ENCODE peak calls at places on chromosomes 13 and 19, in four cellular contexts. D is AG10803, U is thyroid gland, M is fibroblast of lung. W is an unnamed sample.

GRCh38 chr19:31214086-31214485 is 135.2 kb downstream of the TSHZ3 start:
- DNase-seq in M (peak; percentile 100), U (peak; percentile 34), D (peak; percentile 100), W (no peak)

GRCh38 chr19:2507109-2507508 is 31.2 kb downstream of the GADD45B start:
- DNase-seq in U (peak; percentile 16), D (peak; percentile 58), M (peak; percentile 48), W (no peak)

GRCh38 chr19:29378126-29378525 is 147.7 kb upstream of the VSTM2B start:
- DNase-seq in M (no peak), D (no peak), U (no peak), W (no peak)

GRCh38 chr19:2270157-2270571 is 11.8 kb downstream of the PEAK3 start:
- DNase-seq in M (no peak), U (peak; percentile 40), D (peak; percentile 42), W (no peak)

GRCh38 chr19:42519108-42519507 is 9.2 kb downstream of the CEACAM1 start:
- DNase-seq in U (no peak), M (no peak), D (no peak), W (no peak)

GRCh38 chr13:27808866-27809546 is 16.7 kb downstream of the GSX1 start:
- DNase-seq in D (no peak), U (no peak), M (no peak), W (no peak)

GRCh38 chr19:1408300-1409203 is 1.2 kb downstream of the DAZAP1 start:
- DNase-seq in D (peak; percentile 64), M (peak; percentile 56), U (peak; percentile 66), W (no peak)

GRCh38 chr13:44022196-44022595 is 142.5 kb downstream of the LACC1 start:
- DNase-seq in U (no peak), M (peak; percentile 67), D (peak; percentile 13), W (no peak)

GRCh38 chr19:18414504-18415176 is 4.6 kb upstream of the SSBP4 start:
- DNase-seq in D (no peak), U (no peak), M (no peak), W (no peak)

GRCh38 chr13:26324294-26324693 is 70.4 kb downstream of the CDK8 start:
- DNase-seq in M (no peak), D (no peak), U (no peak), W (no peak)

GRCh38 chr19:33712268-33712667 is 84.4 kb upstream of the KCTD15 start:
- DNase-seq in U (no peak), M (no peak), D (no peak), W (no peak)

GRCh38 chr19:4229179-4229931 is at the start of gene EBI3:
- DNase-seq in U (peak; percentile 3), M (peak; percentile 67), D (no peak), W (no peak)

GRCh38 chr13:27569405-27569804 is 50.9 kb downstream of the LNX2 start:
- DNase-seq in D (no peak), M (no peak), U (no peak), W (no peak)

GRCh38 chr13:41111454-41111853 is 21.1 kb downstream of the KBTBD6 start:
- DNase-seq in U (no peak), M (no peak), D (no peak), W (no peak)

GRCh38 chr13:95235199-95235726 is 66.0 kb downstream of the ABCC4 start:
- DNase-seq in M (no peak), D (no peak), U (peak; percentile 52), W (no peak)

GRCh38 chr19:41420101-41420880 is 6.9 kb downstream of the B3GNT8 start:
- DNase-seq in M (no peak), U (no peak), D (no peak), W (no peak)

GRCh38 chr19:1237754-1238372 is at the start of gene CBARP:
- DNase-seq in M (no peak), D (no peak), U (peak; percentile 55), W (no peak)

GRCh38 chr13:112965573-112966115 is 3.4 kb upstream of the MCF2L start:
- DNase-seq in D (no peak), U (no peak), M (no peak), W (no peak)

GRCh38 chr19:31591258-31591657 is 242.0 kb upstream of the TSHZ3 start:
- DNase-seq in D (no peak), U (no peak), M (no peak), W (no peak)

GRCh38 chr13:21458457-21458815 is 667 bp downstream of the ZDHHC20 start:
- DNase-seq in M (no peak), D (no peak), U (peak; percentile 83), W (no peak)

GRCh38 chr19:13976446-13976845 is 24.1 kb downstream of the DCAF15 start:
- DNase-seq in D (no peak), M (no peak), U (no peak), W (no peak)

GRCh38 chr19:10187315-10187714 is 7.4 kb downstream of the DNMT1 start:
- DNase-seq in U (no peak), D (no peak), M (no peak), W (no peak)

GRCh38 chr19:46482645-46483044 is 11.3 kb upstream of the PNMA8A start:
- DNase-seq in D (peak; percentile 54), M (peak; percentile 60), U (no peak), W (no peak)

GRCh38 chr13:113840541-113841354 is 23.1 kb downstream of the GAS6 start:
- DNase-seq in U (peak; percentile 64), M (no peak), D (no peak), W (no peak)

GRCh38 chr13:99617474-99618255 is 116.4 kb downstream of the TM9SF2 start:
- DNase-seq in U (peak; percentile 12), M (peak; percentile 35), D (peak; percentile 54), W (no peak)

GRCh38 chr13:93726173-93727019 is 499.8 kb downstream of the GPC6 start:
- DNase-seq in M (no peak), U (no peak), D (peak; percentile 25), W (no peak)

GRCh38 chr13:101799196-101799595 is 346.7 kb downstream of the ITGBL1 start:
- DNase-seq in M (no peak), D (no peak), U (no peak), W (no peak)

GRCh38 chr19:32890326-32890725 is 20.8 kb upstream of the SLC7A9 start:
- DNase-seq in D (no peak), U (no peak), M (no peak), W (no peak)

GRCh38 chr19:10259162-10259905 is 7.3 kb downstream of the MRPL4 start:
- DNase-seq in U (peak; percentile 94), M (peak; percentile 75), D (peak; percentile 79), W (no peak)

GRCh38 chr13:66914155-66914554 is 316.0 kb downstream of the PCDH9 start:
- DNase-seq in D (no peak), U (no peak), M (no peak), W (no peak)

GRCh38 chr19:30877591-30878230 is 471.5 kb downstream of the TSHZ3 start:
- DNase-seq in U (no peak), D (no peak), M (no peak), W (peak; percentile 54)

GRCh38 chr13:103926118-103926517 is 859.9 kb upstream of the SLC10A2 start:
- DNase-seq in U (no peak), M (no peak), D (no peak), W (no peak)

GRCh38 chr19:33740811-33741396 is 55.8 kb upstream of the KCTD15 start:
- DNase-seq in U (peak; percentile 35), M (peak; percentile 27), D (peak; percentile 9), W (no peak)

GRCh38 chr19:1830568-1830967 is 17.7 kb downstream of the REXO1 start:
- DNase-seq in D (no peak), U (no peak), M (no peak), W (no peak)

GRCh38 chr13:49046002-49046401 is 70.3 kb downstream of the FNDC3A start:
- DNase-seq in D (peak; percentile 37), M (peak; percentile 59), U (no peak), W (no peak)

GRCh38 chr13:59744747-59745394 is 418.9 kb downstream of the DIAPH3 start:
- DNase-seq in U (no peak), M (no peak), D (peak; percentile 11), W (no peak)

GRCh38 chr19:8487137-8487851 is 15.1 kb downstream of the PRAM1 start:
- DNase-seq in D (no peak), U (no peak), M (no peak), W (no peak)

GRCh38 chr13:29771247-29771646 is 79.2 kb downstream of the UBL3 start:
- DNase-seq in U (no peak), M (peak; percentile 23), D (peak; percentile 34), W (no peak)

GRCh38 chr13:20128459-20128927 is 32.4 kb downstream of the GJA3 start:
- DNase-seq in D (no peak), M (no peak), U (peak; percentile 51), W (peak; percentile 68)
- H3K4me3 ChIP-seq in D (peak overlapping the region; percentile 3), M (peak overlapping the region; percentile 46), U (peak overlapping the region; percentile 35), W (peak overlapping the region; percentile 89)

GRCh38 chr19:34985249-34986022 is 14.7 kb upstream of the GRAMD1A start:
- DNase-seq in M (peak; percentile 43), D (peak; percentile 41), U (peak; percentile 39), W (no peak)
- TF ChIP-seq CTCF in M (no peak), D (no peak), U (no peak), W (no peak)

GRCh38 chr13:80012281-80012680 is 328.6 kb downstream of the SPRY2 start:
- DNase-seq in M (peak; percentile 30), U (no peak), D (no peak), W (no peak)

GRCh38 chr13:80009760-80010159 is 331.2 kb downstream of the SPRY2 start:
- DNase-seq in M (no peak), U (no peak), D (peak; percentile 16), W (no peak)

GRCh38 chr13:80010846-80011245 is 330.1 kb downstream of the SPRY2 start:
- DNase-seq in M (no peak), D (no peak), U (no peak), W (no peak)

GRCh38 chr13:80011448-80012212 is 329.3 kb downstream of the SPRY2 start:
- DNase-seq in D (no peak), U (no peak), M (no peak), W (no peak)

GRCh38 chr13:80010286-80010831 is 330.6 kb downstream of the SPRY2 start:
- DNase-seq in M (no peak), U (no peak), D (no peak), W (no peak)
- H3K4me3 ChIP-seq in M (no peak overlapping the region), U (no peak overlapping the region), D (no peak overlapping the region), W (no peak overlapping the region)

DNA sequence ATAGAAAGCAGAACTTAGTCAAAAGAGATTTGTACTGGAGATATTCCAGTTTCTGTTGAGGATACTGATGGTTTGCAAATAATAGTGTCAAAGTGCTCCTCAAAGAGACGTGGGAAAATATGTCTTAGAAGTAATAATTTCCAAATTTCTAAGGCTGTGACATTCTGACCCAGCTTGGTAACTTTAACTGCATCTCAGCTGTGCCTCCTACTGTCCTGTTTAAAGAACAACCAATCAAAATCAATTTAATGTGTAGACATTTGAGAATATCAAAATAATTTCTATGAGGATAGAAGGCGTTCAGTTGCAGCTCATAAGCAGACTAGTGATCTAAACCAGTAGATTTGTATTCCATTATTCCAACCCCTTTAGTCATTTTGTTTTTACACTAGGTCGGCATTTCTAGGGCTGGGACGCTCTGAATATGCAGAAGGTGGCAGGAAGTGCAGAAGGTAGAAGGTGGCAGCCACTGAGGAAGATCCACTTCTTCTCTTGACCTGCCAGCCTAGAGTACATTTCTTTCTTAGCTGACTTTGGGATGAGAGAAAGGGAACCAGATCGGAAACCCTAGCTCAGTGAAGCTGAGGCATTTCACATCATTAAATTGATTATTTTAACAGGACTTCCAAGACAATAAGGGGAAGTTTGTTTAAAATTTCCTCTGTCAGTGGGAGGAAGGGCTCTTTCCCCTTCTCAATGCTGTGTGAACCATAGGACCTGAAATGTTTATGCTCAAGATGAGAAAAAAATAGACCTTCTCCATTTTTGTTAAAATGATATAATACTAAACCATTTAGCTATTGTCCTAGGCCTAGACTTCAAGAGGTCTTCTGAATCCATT is 67.5 kb downstream of the COL4A1 start:
- DNase-seq in D (no peak), M (no peak), U (no peak), W (no peak)
- TF ChIP-seq CTCF in D (no peak), M (peak; percentile 22), U (no peak), W (no peak)

GRCh38 chr19:53537523-53538377 is at the start of gene ZNF331:
- DNase-seq in D (peak; percentile 72), U (peak; percentile 78), M (peak; percentile 71), W (peak; percentile 92)
- H3K4me3 ChIP-seq in D (peak within 1 kb of the TSS; percentile 90), U (peak within 1 kb of the TSS; percentile 78), M (peak within 1 kb of the TSS; percentile 73), W (peak within 1 kb of the TSS; percentile 90)